ENCODE peak calls at places on chromosomes 7 and 10, in five cellular contexts. One of them, this sample, is unnamed.
A peak's percentile ranks its signal among the peaks of the same experiment; 100 is the strongest.

GRCh38 chr10:69152002-69152401 is 28.0 kb downstream of the VPS26A start:
- DNase-seq in NCI-H774: no peak
- DNase-seq in mucosa of gallbladder: no peak
- DNase-seq in Daoy: no peak
- DNase-seq in GM20000: no peak
- DNase-seq in this sample: no peak

GRCh38 chr7:16739863-16740622 is 13.5 kb upstream of the TSPAN13 start:
- DNase-seq in mucosa of gallbladder: peak; percentile 19
- DNase-seq in GM20000: no peak
- DNase-seq in Daoy: peak; percentile 95
- DNase-seq in NCI-H774: no peak
- DNase-seq in this sample: no peak

GRCh38 chr10:73480158-73480557 is 15.7 kb downstream of the PPP3CB start:
- DNase-seq in mucosa of gallbladder: no peak
- DNase-seq in Daoy: peak; percentile 53
- DNase-seq in NCI-H774: no peak
- DNase-seq in GM20000: peak; percentile 49
- DNase-seq in this sample: no peak

GRCh38 chr10:107340345-107340744 is 175.8 kb upstream of the SORCS1 start:
- DNase-seq in Daoy: no peak
- DNase-seq in GM20000: no peak
- DNase-seq in NCI-H774: no peak
- DNase-seq in mucosa of gallbladder: no peak
- DNase-seq in this sample: no peak

GRCh38 chr7:111855161-111855841 is 293.0 kb upstream of the IMMP2L start:
- DNase-seq in Daoy: peak; percentile 66
- DNase-seq in GM20000: peak; percentile 24
- DNase-seq in mucosa of gallbladder: peak; percentile 61
- DNase-seq in NCI-H774: no peak
- DNase-seq in this sample: no peak

GRCh38 chr7:3105856-3106255 is 62.2 kb upstream of the CARD11 start:
- DNase-seq in Daoy: no peak
- DNase-seq in GM20000: no peak
- DNase-seq in mucosa of gallbladder: no peak
- DNase-seq in NCI-H774: no peak
- DNase-seq in this sample: no peak

GRCh38 chr10:27470890-27471289 is 33.2 kb upstream of the RAB18 start:
- DNase-seq in mucosa of gallbladder: no peak
- DNase-seq in Daoy: no peak
- DNase-seq in GM20000: no peak
- DNase-seq in NCI-H774: no peak
- DNase-seq in this sample: no peak

GRCh38 chr7:92002720-92003119 is 62.1 kb downstream of the AKAP9 start:
- DNase-seq in NCI-H774: no peak
- DNase-seq in GM20000: no peak
- DNase-seq in mucosa of gallbladder: no peak
- DNase-seq in Daoy: no peak
- DNase-seq in this sample: no peak

GRCh38 chr10:80202934-80203834 is 2.2 kb downstream of the ANXA11 start:
- DNase-seq in mucosa of gallbladder: peak; percentile 73
- DNase-seq in GM20000: peak; percentile 81
- DNase-seq in Daoy: peak; percentile 86
- DNase-seq in NCI-H774: no peak
- DNase-seq in this sample: peak; percentile 78

GRCh38 chr10:35000936-35001335 is 89.2 kb downstream of the CUL2 start:
- DNase-seq in Daoy: no peak
- DNase-seq in NCI-H774: no peak
- DNase-seq in mucosa of gallbladder: no peak
- DNase-seq in GM20000: no peak
- DNase-seq in this sample: no peak

GRCh38 chr10:116385994-116386809 is 41.4 kb upstream of the PNLIPRP3 start:
- DNase-seq in Daoy: peak; percentile 9
- DNase-seq in GM20000: no peak
- DNase-seq in NCI-H774: no peak
- DNase-seq in mucosa of gallbladder: no peak
- DNase-seq in this sample: peak; percentile 57

GRCh38 chr7:741850-742249 is 14.8 kb upstream of the PRKAR1B start:
- DNase-seq in GM20000: no peak
- DNase-seq in mucosa of gallbladder: no peak
- DNase-seq in Daoy: no peak
- DNase-seq in NCI-H774: no peak
- DNase-seq in this sample: no peak

GRCh38 chr7:23022258-23022745 is 8.4 kb upstream of the HYCC1 start:
- DNase-seq in NCI-H774: no peak
- DNase-seq in Daoy: peak; percentile 64
- DNase-seq in GM20000: no peak
- DNase-seq in mucosa of gallbladder: no peak
- DNase-seq in this sample: no peak

GRCh38 chr10:122639801-122640200 is 59.8 kb downstream of the C10orf120 start:
- DNase-seq in mucosa of gallbladder: no peak
- DNase-seq in NCI-H774: no peak
- DNase-seq in GM20000: no peak
- DNase-seq in Daoy: no peak
- DNase-seq in this sample: peak; percentile 14

GRCh38 chr10:75972494-75973276 is 541.3 kb downstream of the LRMDA start:
- DNase-seq in GM20000: no peak
- DNase-seq in mucosa of gallbladder: no peak
- DNase-seq in NCI-H774: peak; percentile 19
- DNase-seq in Daoy: peak; percentile 12
- DNase-seq in this sample: peak; percentile 50

GRCh38 chr7:42560866-42561265 is 323.9 kb upstream of the GLI3 start:
- DNase-seq in GM20000: no peak
- DNase-seq in NCI-H774: no peak
- DNase-seq in mucosa of gallbladder: no peak
- DNase-seq in Daoy: no peak
- DNase-seq in this sample: no peak

GRCh38 chr7:159061674-159062212 is 82.9 kb downstream of the VIPR2 start:
- DNase-seq in GM20000: no peak
- DNase-seq in Daoy: peak; percentile 58
- DNase-seq in mucosa of gallbladder: no peak
- DNase-seq in NCI-H774: no peak
- DNase-seq in this sample: no peak

GRCh38 chr10:74923556-74923955 is 97.2 kb downstream of the KAT6B start:
- DNase-seq in mucosa of gallbladder: no peak
- DNase-seq in NCI-H774: no peak
- DNase-seq in GM20000: no peak
- DNase-seq in Daoy: peak; percentile 40
- DNase-seq in this sample: peak; percentile 26

GRCh38 chr7:81150951-81151361 is 232.1 kb upstream of the SEMA3C start:
- DNase-seq in GM20000: no peak
- DNase-seq in Daoy: no peak
- DNase-seq in mucosa of gallbladder: no peak
- DNase-seq in NCI-H774: no peak
- DNase-seq in this sample: no peak

GRCh38 chr7:48114589-48114988 is 25.5 kb downstream of the UPP1 start:
- DNase-seq in GM20000: no peak
- DNase-seq in NCI-H774: no peak
- DNase-seq in mucosa of gallbladder: no peak
- DNase-seq in Daoy: no peak
- DNase-seq in this sample: no peak

GRCh38 chr7:55400191-55400590 is 35.1 kb downstream of the LANCL2 start:
- DNase-seq in Daoy: no peak
- DNase-seq in GM20000: no peak
- DNase-seq in mucosa of gallbladder: no peak
- DNase-seq in NCI-H774: no peak
- DNase-seq in this sample: no peak

GRCh38 chr7:22190736-22191135 is 166.2 kb downstream of the RAPGEF5 start:
- DNase-seq in Daoy: no peak
- DNase-seq in mucosa of gallbladder: no peak
- DNase-seq in GM20000: no peak
- DNase-seq in NCI-H774: no peak
- DNase-seq in this sample: no peak

GRCh38 chr7:17320102-17320497 is 21.6 kb downstream of the AHR start:
- DNase-seq in NCI-H774: no peak
- DNase-seq in Daoy: no peak
- DNase-seq in GM20000: no peak
- DNase-seq in mucosa of gallbladder: no peak
- DNase-seq in this sample: no peak

GRCh38 chr7:151073990-151074389 is 6.6 kb downstream of the FASTK start:
- DNase-seq in Daoy: no peak
- DNase-seq in mucosa of gallbladder: no peak
- DNase-seq in GM20000: no peak
- DNase-seq in NCI-H774: no peak
- DNase-seq in this sample: no peak